ENCODE peak calls at places on chromosome X, in four cellular contexts. F is fibroblast of mammary gland, N is A673, A is cardiac muscle cell. Q is an unnamed sample.

GRCh38 chrX:11100281-11101035 is 10.7 kb upstream of the HCCS start:
- DNase-seq in A (peak), N (peak), F (peak), Q (peak)

GRCh38 chrX:119880552-119881437 is 9.2 kb downstream of the NDUFA1 start:
- DNase-seq in F (peak), A (peak), N (peak), Q (peak)

GRCh38 chrX:150790021-150790420 is 96.8 kb downstream of the MTMR1 start:
- DNase-seq in N (no peak), A (no peak), F (no peak), Q (no peak)

GRCh38 chrX:1380672-1381233 is 11.2 kb downstream of the SLC25A6 start:
- DNase-seq in F (no peak), A (no peak), N (peak), Q (no peak)

GRCh38 chrX:37350034-37350365 is 836 bp downstream of the PRRG1 start:
- DNase-seq in A (no peak), N (no peak), F (peak), Q (peak)

GRCh38 chrX:102892103-102892502 is 45.0 kb upstream of the RAB40AL start:
- DNase-seq in F (peak), N (no peak), A (no peak), Q (peak)

GRCh38 chrX:30804462-30804861 is 84.6 kb downstream of the TAB3 start:
- DNase-seq in A (no peak), F (no peak), N (no peak), Q (peak)

GRCh38 chrX:154775611-154776349 is 13.1 kb downstream of the DKC1 start:
- DNase-seq in N (peak), F (peak), A (peak), Q (peak)

GRCh38 chrX:118062817-118063615 is 53.6 kb downstream of the KLHL13 start:
- DNase-seq in N (no peak), F (no peak), A (no peak), Q (no peak)

GRCh38 chrX:48897157-48897620 is 379 bp downstream of the TIMM17B start:
- DNase-seq in A (peak), F (peak), N (peak), Q (peak)

GRCh38 chrX:49960061-49960460 is 37.7 kb downstream of the CLCN5 start:
- DNase-seq in N (peak), F (no peak), A (no peak), Q (no peak)

GRCh38 chrX:104351173-104351769 is 96.5 kb upstream of the ESX1 start:
- DNase-seq in A (no peak), F (peak), N (peak), Q (peak)

GRCh38 chrX:724256-724655 is 93.7 kb downstream of the SHOX start:
- DNase-seq in F (no peak), N (peak), A (no peak), Q (no peak)

DNA sequence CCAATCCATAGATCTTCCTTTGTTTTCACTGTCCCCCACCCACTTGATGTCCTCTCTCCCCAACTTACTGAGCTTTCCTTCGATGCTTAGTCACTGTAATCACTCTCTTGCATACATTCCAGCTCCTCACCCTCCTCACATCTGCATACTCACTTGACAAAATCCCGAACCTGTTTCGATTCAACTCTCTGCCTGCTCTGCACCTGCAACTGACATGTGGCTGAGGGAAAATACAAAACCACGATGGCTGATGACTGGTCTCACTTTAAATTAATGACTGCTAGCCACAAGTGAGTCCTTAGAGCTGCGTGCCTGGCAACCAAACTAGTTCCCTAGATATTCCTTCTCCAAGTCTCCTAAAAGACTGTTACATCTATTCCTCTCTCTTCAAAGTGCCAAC is 70.4 kb upstream of the FHL1 start:
- DNase-seq in A (no peak), N (no peak), F (no peak), Q (no peak)
- H3K4me3 ChIP-seq in A (no peak), N (no peak), F (no peak), Q (no peak)

GRCh38 chrX:153460826-153461225 is 9.6 kb downstream of the HAUS7 start:
- DNase-seq in A (peak), N (peak), F (peak), Q (peak)
- TF ChIP-seq CTCF in A (peak), N (peak), F (peak), Q (peak)

GRCh38 chrX:85113746-85114145 is 110.1 kb downstream of the APOOL start:
- DNase-seq in A (no peak), F (no peak), N (no peak), Q (no peak)
- H3K4me3 ChIP-seq in A (no peak), F (no peak), N (no peak), Q (no peak)

GRCh38 chrX:135191838-135192237 is 20.6 kb upstream of the CT55 start:
- DNase-seq in N (no peak), A (no peak), F (no peak), Q (no peak)

GRCh38 chrX:135185795-135186443 is 14.7 kb upstream of the CT55 start:
- DNase-seq in F (peak), A (peak), N (peak), Q (peak)
- TF ChIP-seq CTCF in F (peak), A (peak), N (peak), Q (peak)

DNA sequence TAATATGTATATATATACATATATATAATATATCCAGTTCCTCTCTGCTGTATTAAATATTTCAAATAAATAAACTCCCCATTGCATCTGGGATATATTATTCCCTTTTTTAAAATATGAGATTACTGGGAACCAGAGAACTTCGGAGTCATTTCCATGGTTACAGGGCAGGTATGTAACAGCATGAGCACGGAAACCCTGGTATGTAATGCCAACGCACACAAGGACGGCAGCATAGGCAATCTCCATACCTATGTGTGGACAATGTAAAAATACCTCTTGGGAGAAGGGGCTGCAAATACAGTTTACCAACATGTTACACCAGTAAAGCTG is 62.8 kb downstream of the NUDT10 start:
- DNase-seq in N (no peak), F (no peak), A (no peak), Q (no peak)
- H3K4me3 ChIP-seq in N (peak), F (peak), A (no peak), Q (no peak)

GRCh38 chrX:13938766-13939530 is 90.7 kb downstream of the GEMIN8 start:
- DNase-seq in A (peak), F (no peak), N (no peak), Q (peak)

GRCh38 chrX:13939741-13940597 is 89.7 kb downstream of the GEMIN8 start:
- DNase-seq in N (no peak), A (no peak), F (no peak), Q (no peak)

GRCh38 chrX:13938053-13938765 is 91.5 kb downstream of the GEMIN8 start:
- DNase-seq in N (peak), A (peak), F (no peak), Q (peak)

GRCh38 chrX:13936804-13937203 is 92.9 kb downstream of the GEMIN8 start:
- DNase-seq in A (no peak), N (no peak), F (no peak), Q (no peak)

GRCh38 chrX:13937370-13938052 is 92.2 kb downstream of the GEMIN8 start:
- DNase-seq in F (peak), N (no peak), A (peak), Q (no peak)
- TF ChIP-seq CTCF in F (no peak), N (no peak), A (no peak), Q (no peak)

Q was measured in epithelial cell of esophagus.